ENCODE peak calls at places on chromosomes 6 and 20, in nine cellular contexts. E is cardiac muscle cell; V is HFF-Myc; M is psoas muscle; P is osteoblast; D is astrocyte of the spinal cord; Z is Calu3; L is activated CD8-positive, alpha-beta T cell treated with anti-CD3 and anti-CD28 coated beads for 36 hours; B is endothelial cell. Q is an unnamed sample.

GRCh38 chr20:52422574-52423463 is 231.2 kb upstream of the ZFP64 start:
- DNase-seq in E (no peak), V (no peak), M (no peak), P (no peak), D (no peak), Z (no peak), L (no peak), B (no peak), Q (no peak)

GRCh38 chr20:16556299-16556698 is 16.9 kb downstream of the KIF16B start:
- DNase-seq in E (no peak), V (no peak), M (no peak), P (peak; percentile 79), D (no peak), Z (no peak), L (no peak), B (no peak), Q (no peak)

GRCh38 chr6:6037179-6037578 is 30.5 kb upstream of the NRN1 start:
- DNase-seq in E (no peak), V (no peak), M (no peak), P (no peak), D (no peak), Z (no peak), L (no peak), B (no peak), Q (no peak)

GRCh38 chr6:110537208-110538123 is 61.1 kb upstream of the SLC22A16 start:
- DNase-seq in E (no peak), V (peak; percentile 84), M (no peak), P (peak; percentile 79), D (peak; percentile 96), Z (peak; percentile 47), L (no peak), B (no peak), Q (peak; percentile 30)

GRCh38 chr6:48610846-48611245 is 499.8 kb upstream of the PTCHD4 start:
- DNase-seq in E (no peak), V (no peak), M (no peak), P (no peak), D (peak; percentile 24), Z (no peak), L (no peak), B (no peak), Q (no peak)

GRCh38 chr20:57608516-57608915 is 11.7 kb downstream of the ZBP1 start:
- DNase-seq in E (no peak), V (no peak), M (peak; percentile 28), P (no peak), D (no peak), Z (no peak), L (no peak), B (no peak), Q (no peak)

GRCh38 chr20:19045366-19045765 is 167.1 kb upstream of the SLC24A3 start:
- DNase-seq in E (no peak), V (no peak), M (no peak), P (no peak), D (no peak), Z (no peak), L (no peak), B (no peak), Q (no peak)

GRCh38 chr6:37204014-37204751 is 34.2 kb downstream of the PIM1 start:
- DNase-seq in E (no peak), V (no peak), M (no peak), P (no peak), D (peak; percentile 26), Z (peak; percentile 65), L (no peak), B (no peak), Q (no peak)

GRCh38 chr20:59153832-59154231 is 9.8 kb upstream of the ZNF831 start:
- DNase-seq in E (no peak), V (no peak), M (no peak), P (peak; percentile 77), D (no peak), Z (no peak), L (peak; percentile 46), B (no peak), Q (no peak)

GRCh38 chr6:82246802-82247633 is 526 bp downstream of the IBTK start:
- DNase-seq in E (peak; percentile 86), V (no peak), M (peak; percentile 79), P (peak; percentile 71), D (peak; percentile 40), Z (peak; percentile 69), L (peak; percentile 43), B (peak; percentile 58), Q (peak; percentile 45)

GRCh38 chr6:82247634-82248232 is at the start of gene IBTK:
- DNase-seq in E (peak; percentile 93), V (peak; percentile 79), M (peak; percentile 97), P (peak; percentile 97), D (peak; percentile 94), Z (peak; percentile 95), L (peak; percentile 91), B (peak; percentile 93), Q (peak; percentile 91)

GRCh38 chr6:82249381-82250253 is 2.1 kb upstream of the IBTK start:
- DNase-seq in E (no peak), V (no peak), M (no peak), P (no peak), D (no peak), Z (no peak), L (no peak), B (no peak), Q (no peak)

GRCh38 chr6:82248233-82248735 is 740 bp upstream of the IBTK start:
- DNase-seq in E (no peak), V (no peak), M (no peak), P (peak; percentile 83), D (peak; percentile 56), Z (peak; percentile 66), L (peak; percentile 17), B (no peak), Q (peak; percentile 44)

GRCh38 chr6:82251942-82252341 is 4.4 kb upstream of the IBTK start:
- DNase-seq in E (peak; percentile 54), V (no peak), M (no peak), P (peak; percentile 89), D (peak; percentile 65), Z (peak; percentile 19), L (no peak), B (no peak), Q (peak; percentile 41)
- TF ChIP-seq CTCF in E (peak; percentile 43), V (peak; percentile 28), M (peak; percentile 34), P (peak; percentile 57), D (peak; percentile 47), Z (no peak), L (peak; percentile 39), B (peak; percentile 57), Q (peak; percentile 40)

DNA sequence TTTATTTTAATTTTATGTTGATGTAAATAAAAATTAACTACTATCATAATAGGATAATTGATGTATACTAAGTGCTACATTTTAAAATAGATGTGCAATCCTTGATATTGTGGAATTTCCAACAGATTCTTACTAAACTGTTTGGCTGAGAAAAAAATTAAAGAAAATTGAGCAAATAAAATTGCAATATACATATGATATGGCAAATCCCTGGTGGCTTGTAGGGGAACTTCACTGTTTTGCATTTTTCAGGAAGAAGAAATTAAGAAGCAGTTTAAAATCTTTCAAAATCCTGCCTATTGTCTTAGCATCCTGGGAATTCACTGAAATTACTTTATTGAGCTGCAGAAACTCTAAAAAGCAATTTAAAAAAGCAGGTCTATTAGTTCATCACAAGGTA is 191.4 kb upstream of the ADGRB3 start:
- DNase-seq in E (no peak), V (no peak), M (no peak), P (no peak), D (no peak), Z (no peak), L (no peak), B (no peak), Q (no peak)
- TF ChIP-seq CTCF in E (no peak), V (no peak), M (no peak), P (no peak), D (peak; percentile 15), Z (no peak), L (no peak), B (peak; percentile 68), Q (no peak)

GRCh38 chr20:4234128-4234527 is 218.8 kb upstream of the RNF24 start:
- DNase-seq in E (no peak), V (no peak), M (no peak), P (peak; percentile 93), D (peak; percentile 65), Z (no peak), L (no peak), B (no peak), Q (no peak)

GRCh38 chr20:4230651-4231050 is 215.3 kb upstream of the RNF24 start:
- DNase-seq in E (no peak), V (no peak), M (no peak), P (no peak), D (no peak), Z (no peak), L (no peak), B (no peak), Q (no peak)

GRCh38 chr20:4234664-4235063 is 219.3 kb upstream of the RNF24 start:
- DNase-seq in E (no peak), V (no peak), M (no peak), P (no peak), D (no peak), Z (no peak), L (no peak), B (no peak), Q (no peak)

GRCh38 chr20:4235512-4236043 is 220.2 kb upstream of the RNF24 start:
- DNase-seq in E (no peak), V (no peak), M (no peak), P (no peak), D (no peak), Z (no peak), L (no peak), B (no peak), Q (no peak)

GRCh38 chr20:4233520-4233919 is 218.2 kb upstream of the RNF24 start:
- DNase-seq in E (no peak), V (no peak), M (no peak), P (no peak), D (no peak), Z (no peak), L (peak; percentile 13), B (no peak), Q (no peak)
- TF ChIP-seq CTCF in E (peak; percentile 38), V (peak; percentile 19), M (no peak), P (peak; percentile 28), D (peak; percentile 11), Z (no peak), L (no peak), B (no peak), Q (peak; percentile 33)

DNA sequence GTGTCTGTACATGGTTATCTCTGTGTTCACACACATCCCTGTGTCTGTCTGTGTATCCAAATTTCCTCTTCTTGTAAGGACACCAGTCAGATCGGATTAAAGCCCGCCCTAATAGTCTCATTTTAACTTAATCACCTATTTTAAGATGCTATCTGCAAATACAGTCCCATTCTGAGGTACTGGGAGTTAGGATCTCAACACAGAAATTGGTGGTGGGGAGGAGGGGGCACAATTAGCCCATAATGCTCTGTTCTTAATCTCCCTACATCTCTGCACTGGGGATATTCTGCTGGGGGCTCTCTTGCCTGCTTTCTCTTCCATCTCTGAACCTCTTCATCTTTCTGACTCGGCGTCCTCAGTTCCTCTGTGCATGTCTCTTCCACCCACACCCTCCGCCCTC is 320.7 kb downstream of the CDC5L start:
- DNase-seq in E (no peak), V (no peak), M (no peak), P (no peak), D (no peak), Z (no peak), L (no peak), B (no peak), Q (no peak)
- TF ChIP-seq CTCF in E (no peak), V (no peak), M (no peak), P (no peak), D (no peak), Z (no peak), L (no peak), B (no peak), Q (no peak)

DNA sequence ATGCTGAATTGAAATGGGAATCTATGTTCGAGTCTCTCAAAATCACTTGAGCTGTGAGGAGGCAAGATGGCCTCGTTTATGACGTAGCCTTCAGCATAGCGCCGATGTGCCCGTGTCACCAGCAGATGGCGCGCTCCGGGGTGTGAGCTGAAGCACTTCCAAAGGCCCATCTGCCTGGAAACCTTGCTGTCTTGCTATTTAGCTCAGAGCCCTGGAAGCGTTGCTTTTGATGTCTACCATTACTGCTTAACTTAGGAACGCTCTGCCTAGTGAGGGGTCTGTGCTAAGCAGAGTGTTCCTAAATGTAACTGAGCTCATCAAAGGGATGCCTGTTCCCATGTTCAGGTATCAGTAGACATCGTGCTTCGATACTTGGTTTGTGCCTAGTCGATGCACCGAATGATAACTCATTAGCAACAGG is 67.7 kb downstream of the SYCP2L start:
- DNase-seq in E (peak; percentile 82), V (peak; percentile 52), M (peak; percentile 77), P (no peak), D (peak; percentile 77), Z (peak; percentile 81), L (peak; percentile 83), B (peak; percentile 94), Q (peak; percentile 69)
- TF ChIP-seq CTCF in E (peak; percentile 93), V (peak; percentile 90), M (peak; percentile 43), P (peak; percentile 94), D (peak; percentile 95), Z (peak; percentile 58), L (peak; percentile 81), B (peak; percentile 82), Q (peak; percentile 90)